ENCODE peak calls at places on chromosomes 3 and 15, in five cellular contexts. V is breast epithelium, K is sigmoid colon, A is IMR-90, H is colonic mucosa. N is an unnamed sample.

GRCh38 chr3:137121704-137122314 is 164.0 kb downstream of the IL20RB start:
- DNase-seq in V (no peak), A (peak; percentile 44), K (no peak), H (peak; percentile 23), N (peak; percentile 69)

GRCh38 chr3:127775398-127776109 is 46.8 kb downstream of the MGLL start:
- DNase-seq in A (peak; percentile 90), K (peak; percentile 81), H (no peak), V (no peak), N (no peak)

GRCh38 chr15:62879770-62880169 is 162.8 kb upstream of the TPM1 start:
- DNase-seq in V (no peak), A (no peak), H (no peak), K (no peak), N (no peak)

GRCh38 chr3:126373682-126374601 is 16.7 kb upstream of the KLF15 start:
- DNase-seq in H (no peak), K (peak; percentile 68), A (peak; percentile 43), V (no peak), N (no peak)

GRCh38 chr3:72142028-72142427 is 357.1 kb upstream of the PROK2 start:
- DNase-seq in A (no peak), K (no peak), V (no peak), H (no peak), N (no peak)

GRCh38 chr15:43509923-43510229 is 7.5 kb upstream of the MAP1A start:
- DNase-seq in A (no peak), H (no peak), K (no peak), V (no peak), N (no peak)

GRCh38 chr15:82314769-82315518 is 34.3 kb downstream of the GOLGA6L10 start:
- DNase-seq in K (peak; percentile 48), H (no peak), V (no peak), A (no peak), N (no peak)

GRCh38 chr3:56935821-56936220 is 124.6 kb upstream of the SPATA12 start:
- DNase-seq in A (no peak), K (no peak), V (no peak), H (no peak), N (no peak)

GRCh38 chr3:88301273-88302002 is 151.7 kb downstream of the C3orf38 start:
- DNase-seq in H (no peak), K (no peak), V (no peak), A (no peak), N (no peak)

GRCh38 chr3:20080956-20081554 is 40.8 kb downstream of the KAT2B start:
- DNase-seq in A (peak; percentile 6), V (peak; percentile 47), H (peak; percentile 27), K (peak; percentile 66), N (no peak)

GRCh38 chr15:69578792-69579587 is 126.4 kb downstream of the RPLP1 start:
- DNase-seq in A (no peak), H (peak; percentile 91), V (peak; percentile 36), K (no peak), N (no peak)

DNA sequence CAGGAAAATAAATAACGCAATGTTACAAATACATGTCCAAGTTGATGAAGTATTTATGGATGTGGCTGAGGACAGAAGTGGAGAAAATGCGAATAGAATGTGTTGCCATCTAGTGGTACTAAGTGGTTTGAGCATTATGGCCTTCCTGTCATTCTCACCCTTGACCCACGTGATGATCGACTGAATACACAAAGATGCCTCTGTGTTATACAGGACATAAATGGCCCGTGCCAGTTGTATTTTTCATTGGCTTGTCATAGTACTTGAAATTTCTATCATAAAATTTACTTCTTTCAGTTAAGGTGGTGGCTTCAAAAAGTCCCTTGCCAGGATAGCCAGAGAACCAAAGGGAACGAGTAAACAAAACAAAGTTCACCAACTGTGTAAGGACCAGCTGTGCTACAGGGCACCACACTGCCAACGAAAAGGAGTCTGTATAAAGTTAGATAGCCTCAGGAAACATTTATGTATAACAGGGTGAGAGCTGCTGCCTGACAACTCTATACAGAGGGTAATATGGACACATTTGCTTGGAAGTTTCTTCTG is 103.7 kb downstream of the MYH15 start:
- DNase-seq in A (peak; percentile 56), K (no peak), V (no peak), H (peak; percentile 84), N (no peak)
- H3K27ac ChIP-seq in A (no peak overlapping the region), K (no peak overlapping the region), V (no peak overlapping the region), H (peak overlapping the region; percentile 80), N (no peak overlapping the region)

DNA sequence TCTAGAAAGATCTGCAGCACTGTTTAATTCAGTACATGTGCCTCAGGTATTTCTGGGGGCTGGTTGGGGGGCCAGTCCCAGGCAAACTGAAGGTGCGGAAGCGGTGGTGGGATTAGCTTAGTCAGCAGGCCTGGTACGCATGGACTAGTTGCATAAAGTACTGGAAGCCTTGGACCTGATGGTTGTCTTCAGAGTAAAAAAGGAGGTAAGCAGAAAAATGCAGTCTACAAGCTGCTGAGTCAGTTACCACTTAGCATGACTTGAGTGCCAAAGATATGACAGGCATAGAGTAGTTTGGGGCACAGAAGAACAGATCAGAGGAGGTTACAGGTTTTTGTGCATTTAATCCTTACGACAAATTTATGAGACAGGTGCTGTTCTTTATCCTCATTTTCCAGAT is 19.9 kb upstream of the GOLGA8J start:
- DNase-seq in H (no peak), A (no peak), V (no peak), K (no peak), N (no peak)
- TF ChIP-seq CTCF in H (no peak), A (no peak), V (no peak), K (no peak), N (no peak)

GRCh38 chr3:122930371-122930997 is 97.1 kb downstream of the SEMA5B start:
- DNase-seq in K (peak; percentile 37), V (no peak), A (no peak), H (no peak), N (no peak)

GRCh38 chr3:122934251-122934650 is 93.3 kb downstream of the SEMA5B start:
- DNase-seq in H (no peak), A (no peak), V (no peak), K (no peak), N (no peak)

GRCh38 chr3:122931636-122932035 is 95.9 kb downstream of the SEMA5B start:
- DNase-seq in H (no peak), A (no peak), K (no peak), V (no peak), N (no peak)

GRCh38 chr3:122929576-122930365 is 97.8 kb downstream of the SEMA5B start:
- DNase-seq in A (no peak), K (peak; percentile 44), H (no peak), V (no peak), N (no peak)

GRCh38 chr3:122932251-122932967 is 95.2 kb downstream of the SEMA5B start:
- DNase-seq in V (no peak), H (no peak), K (no peak), A (no peak), N (no peak)
- H3K27ac ChIP-seq in V (no peak overlapping the region), H (no peak overlapping the region), K (no peak overlapping the region), A (no peak overlapping the region), N (no peak overlapping the region)

GRCh38 chr3:157078131-157078835 is 81.7 kb downstream of the CCNL1 start:
- DNase-seq in A (peak; percentile 56), H (no peak), K (no peak), V (no peak), N (peak; percentile 8)

GRCh38 chr3:157079677-157080369 is 80.1 kb downstream of the CCNL1 start:
- DNase-seq in A (no peak), H (peak; percentile 12), K (no peak), V (no peak), N (no peak)

GRCh38 chr3:157075693-157076420 is 84.1 kb downstream of the CCNL1 start:
- DNase-seq in V (peak; percentile 62), H (no peak), K (peak; percentile 84), A (no peak), N (no peak)

GRCh38 chr3:157074490-157074889 is 85.5 kb downstream of the CCNL1 start:
- DNase-seq in H (no peak), K (no peak), V (no peak), A (no peak), N (no peak)

GRCh38 chr3:157077565-157077991 is 82.4 kb downstream of the CCNL1 start:
- DNase-seq in K (no peak), H (peak; percentile 17), A (peak; percentile 46), V (no peak), N (peak; percentile 28)
- TF ChIP-seq CTCF in K (no peak), H (no peak), A (peak; percentile 6), V (no peak), N (peak; percentile 19)

GRCh38 chr3:16059081-16059537 is 115.4 kb upstream of the GALNT15 start:
- DNase-seq in V (no peak), H (no peak), K (no peak), A (peak; percentile 39), N (no peak)

GRCh38 chr3:16061491-16061890 is 113.0 kb upstream of the GALNT15 start:
- DNase-seq in A (peak; percentile 30), K (no peak), V (no peak), H (no peak), N (no peak)

GRCh38 chr3:16059700-16060357 is 114.7 kb upstream of the GALNT15 start:
- DNase-seq in H (no peak), K (no peak), A (no peak), V (no peak), N (no peak)

GRCh38 chr3:16060358-16060852 is 114.1 kb upstream of the GALNT15 start:
- DNase-seq in V (peak; percentile 75), K (peak; percentile 90), H (no peak), A (peak; percentile 100), N (peak; percentile 42)

DNA sequence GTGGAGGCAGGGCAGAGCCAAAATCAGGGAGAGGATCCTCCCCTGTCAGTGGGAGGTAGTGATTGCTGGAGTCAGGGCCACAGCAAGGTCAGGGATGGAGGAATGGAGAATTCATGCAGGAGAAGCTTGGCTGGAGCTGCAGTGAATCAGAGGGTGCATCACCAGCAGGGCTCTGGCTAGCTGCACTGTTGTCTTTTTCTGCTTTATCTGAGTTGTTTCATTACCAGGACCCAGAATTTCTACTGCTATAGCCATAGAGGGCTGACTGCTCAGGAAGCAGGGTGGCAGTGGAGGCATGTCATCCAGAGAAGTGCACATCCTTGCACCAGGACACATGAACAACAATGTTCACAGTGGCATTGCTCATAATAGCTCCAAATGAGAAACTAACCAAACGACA is 113.5 kb upstream of the GALNT15 start:
- DNase-seq in K (peak; percentile 86), H (peak; percentile 26), V (no peak), A (peak; percentile 95), N (no peak)
- H3K27ac ChIP-seq in K (peak overlapping the region; percentile 84), H (peak overlapping the region; percentile 48), V (peak overlapping the region; percentile 82), A (peak overlapping the region; percentile 95), N (no peak overlapping the region)

GRCh38 chr15:67611803-67612369 is 69.4 kb downstream of the MAP2K5 start:
- DNase-seq in K (no peak), H (no peak), A (peak; percentile 69), V (no peak), N (no peak)

GRCh38 chr15:67618312-67618711 is 75.8 kb downstream of the MAP2K5 start:
- DNase-seq in H (no peak), A (no peak), K (no peak), V (no peak), N (no peak)

GRCh38 chr15:67607959-67608605 is 65.6 kb downstream of the MAP2K5 start:
- DNase-seq in A (no peak), H (peak; percentile 71), K (no peak), V (no peak), N (no peak)

DNA sequence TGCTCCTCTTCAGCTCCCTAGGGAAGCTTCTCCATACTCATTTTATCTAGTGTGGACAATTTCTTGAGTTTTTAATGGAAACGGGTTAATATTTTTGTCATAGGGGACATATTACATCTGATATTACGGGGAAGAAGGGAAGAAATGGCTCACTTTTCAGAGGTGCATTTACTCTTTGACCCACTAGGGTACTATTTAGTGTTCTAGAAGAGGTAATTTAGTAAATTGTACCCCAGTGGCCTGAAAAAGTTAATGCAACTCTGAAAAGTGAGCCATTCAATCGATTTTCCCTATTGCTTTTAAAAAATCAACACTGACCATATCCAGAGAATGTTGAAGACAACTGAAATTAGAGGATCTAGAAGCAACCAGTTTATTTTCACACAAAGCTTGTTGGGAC is 71.2 kb downstream of the MAP2K5 start:
- DNase-seq in H (no peak), A (no peak), K (no peak), V (no peak), N (no peak)
- TF ChIP-seq CTCF in H (no peak), A (no peak), K (no peak), V (no peak), N (peak; percentile 63)